ENCODE peak calls at places on chromosomes 4 and X, in four cellular contexts. K is AG09319, J is thoracic aorta, E is prostate gland. H is an unnamed sample.

GRCh38 chrX:85611926-85612325 is 232.5 kb upstream of the POF1B start:
- DNase-seq in J (no peak), E (no peak), K (no peak), H (no peak)

GRCh38 chr4:176425035-176425434 is 105.3 kb downstream of the SPCS3 start:
- DNase-seq in E (no peak), K (no peak), J (no peak), H (no peak)

GRCh38 chr4:14528921-14529320 is 473.4 kb upstream of the CPEB2 start:
- DNase-seq in J (no peak), K (no peak), E (no peak), H (no peak)

GRCh38 chrX:12930150-12930549 is 23.7 kb downstream of the TLR8 start:
- DNase-seq in J (no peak), E (no peak), K (no peak), H (no peak)

GRCh38 chrX:52271212-52271611 is 86.5 kb downstream of the MAGED4 start:
- DNase-seq in J (no peak), K (no peak), E (no peak), H (no peak)

GRCh38 chrX:25742334-25742733 is 395.8 kb upstream of the MAGEB18 start:
- DNase-seq in E (no peak), J (no peak), K (no peak), H (no peak)

GRCh38 chrX:42290608-42291007 is 367.3 kb upstream of the CASK start:
- DNase-seq in E (no peak), J (no peak), K (no peak), H (no peak)

GRCh38 chr4:15542795-15543194 is 73.1 kb downstream of the CC2D2A start:
- DNase-seq in J (no peak), E (no peak), K (no peak), H (no peak)

GRCh38 chrX:4547218-4547836 is 833.9 kb upstream of the PRKX start:
- DNase-seq in E (peak), K (peak), J (no peak), H (peak)

GRCh38 chr4:87938746-87939145 is 36.8 kb upstream of the SPP1 start:
- DNase-seq in J (no peak), E (no peak), K (no peak), H (no peak)

GRCh38 chr4:54941994-54942552 is 183.3 kb downstream of the KDR start:
- DNase-seq in E (no peak), K (no peak), J (no peak), H (no peak)

GRCh38 chr4:128354205-128354821 is 66.7 kb upstream of the PGRMC2 start:
- DNase-seq in E (no peak), K (peak), J (no peak), H (no peak)

GRCh38 chr4:109046549-109047171 is 255.8 kb downstream of the COL25A1 start:
- DNase-seq in E (no peak), J (no peak), K (no peak), H (no peak)

GRCh38 chr4:1872918-1873269 is 1.7 kb downstream of the NSD2 start:
- DNase-seq in K (no peak), E (no peak), J (no peak), H (no peak)

GRCh38 chr4:41360214-41360910 is 103.6 kb downstream of the UCHL1 start:
- DNase-seq in K (no peak), J (peak), E (peak), H (peak)

GRCh38 chr4:137213372-137214173 is 318.7 kb downstream of the PCDH18 start:
- DNase-seq in K (no peak), J (no peak), E (no peak), H (no peak)

GRCh38 chrX:43756076-43756475 is 100.0 kb downstream of the MAOA start:
- DNase-seq in E (no peak), K (no peak), J (no peak), H (no peak)

GRCh38 chrX:43758044-43758443 is 101.9 kb downstream of the MAOA start:
- DNase-seq in J (no peak), K (no peak), E (no peak), H (no peak)

GRCh38 chrX:43750248-43750676 is 94.2 kb downstream of the MAOA start:
- DNase-seq in E (peak), K (peak), J (peak), H (peak)

GRCh38 chrX:43753637-43754036 is 97.5 kb downstream of the MAOA start:
- DNase-seq in E (no peak), J (no peak), K (no peak), H (no peak)
- TF ChIP-seq CTCF in E (no peak), J (no peak), K (no peak), H (no peak)

GRCh38 chr4:126603851-126604250 is 1028.9 kb upstream of the INTU start:
- DNase-seq in K (no peak), E (no peak), J (no peak), H (no peak)

GRCh38 chr4:126603210-126603609 is 1029.5 kb upstream of the INTU start:
- DNase-seq in J (no peak), E (no peak), K (no peak), H (no peak)

GRCh38 chr4:126604273-126604867 is 1028.4 kb upstream of the INTU start:
- DNase-seq in E (no peak), K (peak), J (no peak), H (peak)
- TF ChIP-seq CTCF in E (peak), K (peak), J (peak), H (peak)

DNA sequence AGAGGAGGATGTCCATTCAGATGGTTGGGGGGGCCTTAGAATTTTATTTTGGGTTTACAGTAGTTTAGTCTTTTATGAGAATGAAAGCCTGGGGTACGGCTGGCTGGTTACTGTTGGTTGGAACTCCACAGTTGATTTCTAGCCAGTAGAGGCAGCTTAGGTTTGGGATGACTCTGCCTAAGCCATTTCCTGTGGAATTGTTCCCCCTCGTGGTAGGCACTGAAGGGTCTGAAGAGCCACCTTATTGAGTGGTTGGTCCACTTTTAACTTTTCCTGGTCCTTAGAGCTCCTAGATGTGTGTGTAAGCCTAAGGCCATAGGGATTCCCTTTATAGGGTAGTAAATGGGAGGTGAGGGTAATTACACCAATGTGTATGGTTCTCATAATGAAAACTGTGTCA is 19.7 kb downstream of the SPIN3 start:
- DNase-seq in K (no peak), J (no peak), E (no peak), H (no peak)
- TF ChIP-seq CTCF in K (no peak), J (no peak), E (peak), H (no peak)

GRCh38 chrX:81301877-81302276 is 100.0 kb downstream of the SH3BGRL start:
- DNase-seq in E (no peak), K (no peak), J (no peak), H (no peak)
- TF ChIP-seq CTCF in E (no peak), K (no peak), J (no peak), H (no peak)